ENCODE peak calls at places on chromosomes 1 and 21, in seven cellular contexts. Q is PC-3, V is fibroblast of mammary gland, R is WTC11, W is fibroblast of lung, M is left ventricle myocardium inferior, O is BE2C. C is an unnamed sample.
A peak's percentile ranks its signal among the peaks of the same experiment; 100 is the strongest.

GRCh38 chr1:10031461-10031860 is 1.3 kb upstream of the UBE4B start:
- DNase-seq in Q (peak; percentile 62), V (no peak), R (no peak), W (no peak), M (no peak), O (no peak), C (no peak)

GRCh38 chr1:212606734-212607205 is 1.8 kb upstream of the ATF3 start:
- DNase-seq in Q (peak; percentile 63), V (no peak), R (peak; percentile 32), W (no peak), M (peak; percentile 31), O (no peak), C (peak; percentile 32)

GRCh38 chr1:57093122-57093521 is 127.3 kb upstream of the C8B start:
- DNase-seq in Q (no peak), V (no peak), R (no peak), W (no peak), M (no peak), O (no peak), C (no peak)

GRCh38 chr1:150567717-150568561 is 11.5 kb downstream of the MCL1 start:
- DNase-seq in Q (peak; percentile 93), V (peak; percentile 98), R (peak; percentile 91), W (peak; percentile 99), M (peak; percentile 75), O (peak; percentile 85), C (peak; percentile 74)

GRCh38 chr1:59994302-59995198 is 68.0 kb upstream of the CYP2J2 start:
- DNase-seq in Q (no peak), V (peak; percentile 95), R (no peak), W (peak; percentile 77), M (no peak), O (no peak), C (no peak)

GRCh38 chr1:94027735-94028515 is 93.0 kb downstream of the ABCA4 start:
- DNase-seq in Q (no peak), V (no peak), R (no peak), W (no peak), M (no peak), O (no peak), C (no peak)

GRCh38 chr1:20137604-20138003 is 1.5 kb upstream of the PLA2G2F start:
- DNase-seq in Q (peak; percentile 15), V (no peak), R (no peak), W (no peak), M (no peak), O (no peak), C (no peak)

GRCh38 chr1:163357378-163357777 is 35.6 kb downstream of the NUF2 start:
- DNase-seq in Q (no peak), V (no peak), R (no peak), W (peak; percentile 21), M (no peak), O (no peak), C (no peak)

GRCh38 chr1:153527023-153527724 is 8.6 kb downstream of the S100A6 start:
- DNase-seq in Q (peak; percentile 49), V (peak; percentile 79), R (no peak), W (no peak), M (no peak), O (no peak), C (no peak)

GRCh38 chr1:53365405-53366063 is 37.7 kb upstream of the LRP8 start:
- DNase-seq in Q (no peak), V (no peak), R (peak; percentile 3), W (no peak), M (no peak), O (no peak), C (no peak)

GRCh38 chr1:99465176-99465900 is 180.6 kb upstream of the PALMD start:
- DNase-seq in Q (peak; percentile 70), V (peak; percentile 96), R (no peak), W (peak; percentile 80), M (no peak), O (no peak), C (no peak)

GRCh38 chr1:183416850-183417690 is 1.1 kb downstream of the NMNAT2 start:
- DNase-seq in Q (no peak), V (peak; percentile 54), R (peak; percentile 88), W (peak; percentile 57), M (peak; percentile 71), O (peak; percentile 87), C (peak; percentile 92)

GRCh38 chr1:162070825-162071224 is 1.3 kb downstream of the NOS1AP start:
- DNase-seq in Q (peak; percentile 35), V (no peak), R (peak; percentile 57), W (no peak), M (no peak), O (no peak), C (peak; percentile 26)

GRCh38 chr1:96845464-96845863 is 123.9 kb downstream of the PTBP2 start:
- DNase-seq in Q (peak; percentile 54), V (peak; percentile 22), R (peak; percentile 69), W (no peak), M (no peak), O (peak; percentile 54), C (peak; percentile 14)

GRCh38 chr1:9058465-9058864 is 11.0 kb downstream of the SLC2A5 start:
- DNase-seq in Q (no peak), V (no peak), R (no peak), W (peak; percentile 41), M (no peak), O (no peak), C (no peak)

GRCh38 chr1:212234431-212235298 is 50.5 kb upstream of the PPP2R5A start:
- DNase-seq in Q (peak; percentile 91), V (peak; percentile 97), R (no peak), W (peak; percentile 95), M (peak; percentile 29), O (no peak), C (no peak)

GRCh38 chr21:42289926-42290325 is 25.3 kb downstream of the TFF3 start:
- DNase-seq in Q (no peak), V (no peak), R (no peak), W (no peak), M (peak; percentile 43), O (no peak), C (no peak)

GRCh38 chr1:29306471-29307140 is 70.3 kb downstream of the PTPRU start:
- DNase-seq in Q (no peak), V (no peak), R (no peak), W (no peak), M (no peak), O (no peak), C (no peak)

GRCh38 chr1:97186381-97186780 is 464.8 kb downstream of the PTBP2 start:
- DNase-seq in Q (peak; percentile 49), V (peak; percentile 22), R (peak; percentile 25), W (peak; percentile 13), M (no peak), O (peak; percentile 15), C (no peak)

GRCh38 chr1:222105393-222105737 is 363.5 kb upstream of the DUSP10 start:
- DNase-seq in Q (peak; percentile 86), V (no peak), R (no peak), W (no peak), M (no peak), O (no peak), C (no peak)

GRCh38 chr1:177219458-177220390 is 49.0 kb downstream of the BRINP2 start:
- DNase-seq in Q (peak; percentile 8), V (no peak), R (no peak), W (peak; percentile 53), M (no peak), O (no peak), C (no peak)

DNA sequence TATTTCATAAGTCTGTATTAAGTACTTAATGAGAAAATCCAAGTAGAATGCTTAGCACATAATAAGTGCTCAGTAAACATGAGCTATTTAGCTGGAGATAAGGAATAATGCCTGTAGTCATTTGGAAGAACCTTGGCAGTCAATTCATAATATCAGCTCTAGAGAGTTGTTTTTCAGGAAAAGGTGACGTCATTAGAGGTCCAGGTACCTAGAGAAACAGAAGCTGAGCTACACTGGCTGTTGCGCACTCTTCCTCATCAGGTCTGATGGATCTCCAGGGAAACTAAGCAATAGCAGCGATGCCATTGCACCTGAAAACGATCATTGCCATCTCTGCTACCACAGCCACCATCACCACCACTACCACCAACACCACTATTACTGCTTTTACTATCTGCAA is 187.8 kb upstream of the PLD5 start:
- DNase-seq in Q (no peak), V (no peak), R (no peak), W (no peak), M (no peak), O (no peak), C (no peak)
- TF ChIP-seq CTCF in Q (no peak), V (no peak), R (no peak), W (no peak), M (no peak), O (no peak), C (no peak)

GRCh38 chr1:238027366-238027765 is 136.6 kb upstream of the ZP4 start:
- DNase-seq in Q (no peak), V (no peak), R (no peak), W (no peak), M (no peak), O (no peak), C (no peak)
- TF ChIP-seq CTCF in Q (no peak), V (no peak), R (no peak), W (no peak), M (no peak), O (no peak), C (no peak)

GRCh38 chr1:40187399-40187798 is 26.2 kb downstream of the RLF start:
- DNase-seq in Q (no peak), V (no peak), R (no peak), W (no peak), M (no peak), O (no peak), C (no peak)

GRCh38 chr1:40179496-40180089 is 18.4 kb downstream of the RLF start:
- DNase-seq in Q (no peak), V (no peak), R (no peak), W (no peak), M (no peak), O (no peak), C (no peak)

GRCh38 chr1:40185951-40186864 is 25.0 kb downstream of the RLF start:
- DNase-seq in Q (no peak), V (peak; percentile 44), R (no peak), W (no peak), M (no peak), O (no peak), C (no peak)

GRCh38 chr1:40184193-40184592 is 23.0 kb downstream of the RLF start:
- DNase-seq in Q (no peak), V (no peak), R (no peak), W (no peak), M (no peak), O (no peak), C (no peak)

DNA sequence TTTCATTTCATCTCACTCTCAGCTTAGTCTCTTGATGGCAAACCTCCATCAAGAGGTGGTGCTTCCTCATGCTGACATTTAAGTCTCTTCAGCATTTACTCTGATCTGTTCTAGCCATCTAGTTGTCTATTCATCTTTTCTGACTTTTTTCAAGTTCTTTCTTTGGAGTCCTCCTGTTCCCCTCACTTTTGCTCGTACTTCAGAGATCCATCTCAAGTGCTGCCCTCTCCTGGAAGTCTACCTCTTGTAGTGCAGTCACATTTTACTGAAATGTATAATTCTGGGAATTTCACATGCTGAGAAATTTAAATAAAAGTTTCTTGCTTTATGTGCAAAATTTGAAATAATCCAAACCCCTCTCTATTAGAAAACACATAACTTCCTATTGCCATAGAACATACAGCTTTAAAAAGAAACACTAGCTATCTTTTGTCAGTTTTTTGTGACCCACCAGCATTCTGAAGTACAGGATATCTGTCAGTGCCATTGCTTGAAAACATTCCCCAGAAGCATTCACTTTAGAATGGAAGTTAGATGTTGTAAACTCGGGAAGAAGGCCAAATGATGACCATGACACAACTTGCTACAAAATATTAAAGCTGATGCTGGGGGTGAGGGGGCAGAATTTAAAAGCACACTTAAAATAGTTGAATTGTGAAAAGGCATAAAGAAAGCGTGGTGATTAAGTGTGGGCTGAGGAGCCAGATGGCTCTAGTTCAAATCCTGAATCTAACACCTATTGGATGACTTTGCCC is 21.9 kb downstream of the RLF start:
- DNase-seq in Q (peak; percentile 59), V (peak; percentile 51), R (no peak), W (peak; percentile 58), M (no peak), O (peak; percentile 9), C (no peak)
- TF ChIP-seq CTCF in Q (peak; percentile 77), V (peak; percentile 59), R (peak; percentile 12), W (peak; percentile 36), M (peak; percentile 39), O (peak; percentile 36), C (peak; percentile 20)

GRCh38 chr1:174301295-174302077 is 142.2 kb downstream of the RABGAP1L start:
- DNase-seq in Q (no peak), V (no peak), R (no peak), W (no peak), M (no peak), O (no peak), C (no peak)
- TF ChIP-seq CTCF in Q (no peak), V (no peak), R (no peak), W (no peak), M (no peak), O (peak; percentile 25), C (no peak)

C was measured in nephron progenitor cell.